ENCODE peak calls at places on chromosomes 3 and 15, in nine cellular contexts. Y, Q, S, M, A, J, V, L and O are unnamed samples.

GRCh38 chr15:93986400-93986984 is 244.9 kb upstream of the MCTP2 start:
- DNase-seq in Y (no peak), L (no peak), J (no peak), V (no peak), S (no peak), A (no peak), Q (no peak), M (no peak), O (no peak)

GRCh38 chr3:152961323-152961722 is 126.4 kb downstream of the P2RY1 start:
- DNase-seq in J (no peak), A (no peak), Y (peak), S (no peak), L (peak), M (no peak), V (no peak), Q (no peak), O (no peak)

GRCh38 chr15:94470492-94470891 is 239.1 kb downstream of the MCTP2 start:
- DNase-seq in L (no peak), Q (no peak), A (no peak), V (no peak), S (no peak), Y (no peak), M (no peak), J (no peak), O (no peak)

GRCh38 chr3:176431073-176431472 is 766.2 kb downstream of the TBL1XR1 start:
- DNase-seq in V (no peak), L (no peak), Q (no peak), M (no peak), S (no peak), A (no peak), Y (no peak), J (no peak), O (no peak)

GRCh38 chr3:112376996-112377395 is 44.0 kb downstream of the CD200 start:
- DNase-seq in L (no peak), Q (no peak), S (no peak), A (no peak), M (no peak), J (no peak), V (no peak), Y (no peak), O (no peak)

GRCh38 chr15:63506537-63507035 is 2.2 kb downstream of the USP3 start:
- DNase-seq in Q (no peak), V (no peak), J (no peak), M (no peak), Y (no peak), L (no peak), A (no peak), S (no peak), O (no peak)

GRCh38 chr15:86167816-86168215 is 88.1 kb downstream of the AGBL1 start:
- DNase-seq in A (no peak), L (no peak), V (no peak), Y (no peak), Q (no peak), S (no peak), M (no peak), J (no peak), O (no peak)

GRCh38 chr3:168933614-168934013 is 729.9 kb downstream of the MECOM start:
- DNase-seq in L (no peak), A (no peak), Y (no peak), J (no peak), M (no peak), S (no peak), V (no peak), Q (no peak), O (no peak)

GRCh38 chr15:80594091-80594889 is 100.8 kb upstream of the ABHD17C start:
- DNase-seq in S (no peak), L (no peak), J (no peak), A (no peak), M (no peak), Q (no peak), Y (no peak), V (no peak), O (peak)

GRCh38 chr3:28940530-28940929 is 340.3 kb upstream of the RBMS3 start:
- DNase-seq in S (no peak), M (no peak), Y (no peak), A (no peak), V (no peak), L (no peak), J (no peak), Q (no peak), O (no peak)

GRCh38 chr3:51391566-51392300 is 648 bp downstream of the RBM15B start:
- DNase-seq in Q (peak), J (peak), V (no peak), S (no peak), L (peak), Y (no peak), M (peak), A (no peak), O (no peak)

GRCh38 chr3:161014997-161015749 is 90.0 kb downstream of the B3GALNT1 start:
- DNase-seq in J (no peak), L (no peak), A (no peak), V (no peak), S (no peak), M (no peak), Q (no peak), Y (no peak), O (no peak)